ENCODE peak calls at places on chromosome 9, in ten cellular contexts. J, S, T, N, L, H, A, U, R and I are unnamed samples.

GRCh38 chr9:68560131-68560844 is 19.6 kb upstream of the TMEM252 start:
- DNase-seq in J (peak; percentile 29), S (peak; percentile 24), T (no peak), N (no peak), L (peak; percentile 38), H (no peak), A (no peak), U (no peak), R (no peak), I (no peak)

GRCh38 chr9:131719262-131719908 is 20.5 kb downstream of the RAPGEF1 start:
- DNase-seq in J (no peak), S (no peak), T (no peak), N (no peak), L (no peak), H (no peak), A (no peak), U (no peak), R (no peak), I (no peak)

GRCh38 chr9:119844431-119844830 is 475.2 kb upstream of the BRINP1 start:
- DNase-seq in J (no peak), S (no peak), T (no peak), N (no peak), L (no peak), H (no peak), A (no peak), U (no peak), R (no peak), I (no peak)

GRCh38 chr9:126673689-126674364 is 60.1 kb downstream of the LMX1B start:
- DNase-seq in J (peak; percentile 4), S (no peak), T (no peak), N (no peak), L (no peak), H (no peak), A (no peak), U (no peak), R (no peak), I (no peak)

GRCh38 chr9:133151041-133151440 is 12.7 kb downstream of the GBGT1 start:
- DNase-seq in J (no peak), S (no peak), T (no peak), N (no peak), L (no peak), H (no peak), A (no peak), U (no peak), R (no peak), I (no peak)

GRCh38 chr9:126516936-126517750 is 96.6 kb upstream of the LMX1B start:
- DNase-seq in J (peak; percentile 78), S (peak; percentile 18), T (no peak), N (peak; percentile 30), L (peak; percentile 37), H (peak; percentile 50), A (peak; percentile 76), U (no peak), R (no peak), I (peak; percentile 72)

GRCh38 chr9:36127652-36128244 is 8.8 kb upstream of the GLIPR2 start:
- DNase-seq in J (no peak), S (no peak), T (no peak), N (no peak), L (no peak), H (no peak), A (no peak), U (no peak), R (no peak), I (no peak)

GRCh38 chr9:127418037-127418471 is 6.1 kb upstream of the ZNF79 start:
- DNase-seq in J (no peak), S (no peak), T (no peak), N (no peak), L (peak; percentile 46), H (no peak), A (no peak), U (no peak), R (no peak), I (no peak)

GRCh38 chr9:134785325-134786108 is 95.1 kb upstream of the FCN2 start:
- DNase-seq in J (peak; percentile 31), S (no peak), T (no peak), N (no peak), L (no peak), H (no peak), A (no peak), U (no peak), R (no peak), I (no peak)

GRCh38 chr9:9341203-9341602 is 1271.6 kb downstream of the PTPRD start:
- DNase-seq in J (no peak), S (no peak), T (peak; percentile 5), N (no peak), L (no peak), H (no peak), A (no peak), U (peak; percentile 3), R (no peak), I (no peak)

GRCh38 chr9:128640626-128641025 is 16.0 kb downstream of the DYNC2I2 start:
- DNase-seq in J (no peak), S (no peak), T (no peak), N (no peak), L (no peak), H (no peak), A (no peak), U (no peak), R (no peak), I (no peak)

GRCh38 chr9:22097712-22098111 is 88.6 kb upstream of the CDKN2B start:
- DNase-seq in J (peak; percentile 82), S (no peak), T (no peak), N (peak; percentile 89), L (no peak), H (no peak), A (no peak), U (no peak), R (no peak), I (no peak)

GRCh38 chr9:20376780-20377179 is 245.5 kb downstream of the MLLT3 start:
- DNase-seq in J (no peak), S (no peak), T (no peak), N (no peak), L (no peak), H (no peak), A (no peak), U (no peak), R (no peak), I (no peak)

GRCh38 chr9:34603610-34604231 is 8.2 kb downstream of the RPP25L start:
- DNase-seq in J (peak; percentile 79), S (peak; percentile 65), T (peak; percentile 77), N (peak; percentile 10), L (peak; percentile 62), H (peak; percentile 67), A (peak; percentile 85), U (peak; percentile 69), R (no peak), I (no peak)